ENCODE peak calls at places on chromosomes 7 and 10, in ten cellular contexts. D is H9, T is GM06990, J is mesothelial cell of epicardium, U is cardiac muscle cell, P is lung, E is upper lobe of left lung, Q is body of pancreas, K is PC-9, S is HL-60. B is an unnamed sample.

GRCh38 chr10:117568226-117568625 is 25.7 kb downstream of the EMX2 start:
- DNase-seq in D (no peak), T (no peak), J (no peak), U (no peak), P (no peak), E (no peak), Q (no peak), K (no peak), S (no peak), B (no peak)

GRCh38 chr7:122329145-122329802 is 24.7 kb upstream of the FEZF1 start:
- DNase-seq in D (peak; percentile 59), T (no peak), J (no peak), U (no peak), P (no peak), E (no peak), Q (no peak), K (no peak), S (no peak), B (no peak)

GRCh38 chr10:98097611-98098010 is 36.8 kb upstream of the R3HCC1L start:
- DNase-seq in D (no peak), T (no peak), J (no peak), U (no peak), P (no peak), E (no peak), Q (no peak), K (no peak), S (no peak), B (peak; percentile 33)

GRCh38 chr10:112227331-112227961 is 43.9 kb upstream of the GPAM start:
- DNase-seq in D (no peak), T (no peak), J (no peak), U (peak; percentile 63), P (peak; percentile 51), E (no peak), Q (peak; percentile 7), K (no peak), S (peak; percentile 76), B (no peak)

GRCh38 chr7:36852931-36853330 is 128.6 kb upstream of the AOAH start:
- DNase-seq in D (no peak), T (no peak), J (no peak), U (no peak), P (no peak), E (no peak), Q (no peak), K (no peak), S (no peak), B (no peak)

GRCh38 chr10:33271969-33272583 is 62.4 kb downstream of the NRP1 start:
- DNase-seq in D (no peak), T (no peak), J (no peak), U (no peak), P (no peak), E (no peak), Q (no peak), K (no peak), S (no peak), B (no peak)

GRCh38 chr10:133159950-133160812 is at the start of gene KNDC1:
- DNase-seq in D (peak; percentile 58), T (no peak), J (no peak), U (peak; percentile 44), P (no peak), E (peak; percentile 85), Q (no peak), K (peak; percentile 32), S (no peak), B (peak; percentile 75)

GRCh38 chr10:43166879-43167490 is 28.7 kb downstream of the CSGALNACT2 start:
- DNase-seq in D (no peak), T (no peak), J (no peak), U (no peak), P (no peak), E (no peak), Q (no peak), K (no peak), S (no peak), B (no peak)

GRCh38 chr7:107836237-107837144 is 33.5 kb upstream of the SLC26A3 start:
- DNase-seq in D (no peak), T (no peak), J (no peak), U (peak; percentile 5), P (no peak), E (no peak), Q (peak; percentile 13), K (no peak), S (no peak), B (no peak)

GRCh38 chr7:2495402-2496309 is 19.5 kb upstream of the GRIFIN start:
- DNase-seq in D (no peak), T (no peak), J (no peak), U (no peak), P (no peak), E (peak; percentile 55), Q (no peak), K (no peak), S (no peak), B (peak; percentile 55)

GRCh38 chr10:100982916-100983830 is 4.1 kb downstream of the MRPL43 start:
- DNase-seq in D (peak; percentile 12), T (no peak), J (no peak), U (no peak), P (no peak), E (peak; percentile 77), Q (peak; percentile 1), K (no peak), S (no peak), B (no peak)

GRCh38 chr10:14184841-14185500 is 145.8 kb downstream of the FRMD4A start:
- DNase-seq in D (no peak), T (peak; percentile 77), J (no peak), U (peak; percentile 10), P (no peak), E (no peak), Q (no peak), K (no peak), S (no peak), B (no peak)

GRCh38 chr10:117318909-117319308 is 56.3 kb downstream of the PDZD8 start:
- DNase-seq in D (no peak), T (no peak), J (no peak), U (peak; percentile 25), P (no peak), E (no peak), Q (no peak), K (no peak), S (no peak), B (no peak)

GRCh38 chr10:103632247-103632642 is 138.7 kb downstream of the NEURL1 start:
- DNase-seq in D (no peak), T (no peak), J (no peak), U (no peak), P (no peak), E (no peak), Q (no peak), K (no peak), S (no peak), B (no peak)

GRCh38 chr7:124785994-124786393 is 20.4 kb upstream of the GPR37 start:
- DNase-seq in D (no peak), T (no peak), J (no peak), U (no peak), P (no peak), E (no peak), Q (no peak), K (no peak), S (no peak), B (no peak)

DNA sequence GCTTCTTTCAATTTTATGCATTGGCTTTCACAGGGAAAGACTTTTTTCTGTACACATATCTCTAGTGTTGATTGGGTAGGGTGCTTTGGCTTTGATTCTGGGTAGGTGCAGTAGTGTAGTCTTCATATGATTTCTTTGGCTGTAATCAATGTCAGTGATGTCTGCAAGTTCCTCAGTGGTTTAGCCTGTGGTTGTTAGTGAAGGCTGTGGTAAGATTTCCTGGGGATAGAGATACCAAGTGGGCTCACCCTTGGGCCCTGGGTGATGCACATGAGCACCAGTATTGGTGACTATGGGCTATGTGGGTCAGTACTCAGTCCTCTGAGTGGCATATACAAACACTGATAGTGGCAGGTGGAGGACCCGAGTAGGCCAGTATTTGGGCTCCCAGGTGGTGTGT is 13.0 kb downstream of the GIMAP8 start:
- DNase-seq in D (no peak), T (no peak), J (no peak), U (no peak), P (no peak), E (no peak), Q (no peak), K (no peak), S (no peak), B (no peak)
- TF ChIP-seq CTCF in D (no peak), T (no peak), J (no peak), U (no peak), P (no peak), E (no peak), Q (no peak), K (no peak), S (no peak), B (no peak)

GRCh38 chr10:81920213-81920829 is 45.3 kb downstream of the NRG3 start:
- DNase-seq in D (peak; percentile 39), T (no peak), J (no peak), U (no peak), P (no peak), E (no peak), Q (peak; percentile 1), K (peak; percentile 4), S (no peak), B (peak; percentile 19)
- TF ChIP-seq CTCF in D (peak; percentile 95), T (peak; percentile 76), J (peak; percentile 49), U (peak; percentile 38), P (no peak), E (no peak), Q (peak; percentile 30), K (peak; percentile 74), S (peak; percentile 56), B (peak; percentile 57)

GRCh38 chr7:20172736-20173334 is 44.3 kb downstream of the MACC1 start:
- DNase-seq in D (peak; percentile 85), T (no peak), J (peak; percentile 30), U (peak; percentile 77), P (no peak), E (no peak), Q (peak; percentile 57), K (peak; percentile 42), S (no peak), B (peak; percentile 63)
- TF ChIP-seq CTCF in D (peak; percentile 88), T (peak; percentile 55), J (peak; percentile 31), U (peak; percentile 63), P (no peak), E (no peak), Q (peak; percentile 15), K (peak; percentile 65), S (peak; percentile 17), B (peak; percentile 68)

GRCh38 chr10:71063431-71063830 is 148.9 kb upstream of the UNC5B start:
- DNase-seq in D (no peak), T (no peak), J (no peak), U (no peak), P (no peak), E (no peak), Q (no peak), K (no peak), S (no peak), B (no peak)

GRCh38 chr10:71066600-71066999 is 145.8 kb upstream of the UNC5B start:
- DNase-seq in D (no peak), T (no peak), J (no peak), U (no peak), P (no peak), E (no peak), Q (no peak), K (no peak), S (no peak), B (no peak)

GRCh38 chr10:71065659-71066058 is 146.7 kb upstream of the UNC5B start:
- DNase-seq in D (no peak), T (no peak), J (no peak), U (no peak), P (no peak), E (no peak), Q (no peak), K (no peak), S (no peak), B (no peak)

GRCh38 chr10:71062156-71062555 is 150.2 kb upstream of the UNC5B start:
- DNase-seq in D (no peak), T (no peak), J (no peak), U (no peak), P (no peak), E (no peak), Q (no peak), K (no peak), S (no peak), B (no peak)

GRCh38 chr10:71064413-71065118 is 147.8 kb upstream of the UNC5B start:
- DNase-seq in D (no peak), T (no peak), J (no peak), U (no peak), P (no peak), E (no peak), Q (no peak), K (no peak), S (no peak), B (no peak)
- TF ChIP-seq CTCF in D (peak; percentile 60), T (peak; percentile 27), J (no peak), U (peak; percentile 27), P (no peak), E (no peak), Q (no peak), K (no peak), S (no peak), B (no peak)

B was measured in nephron progenitor cell.